ENCODE peak calls at places on chromosomes 7 and 10, in seven cellular contexts. Y is mammary epithelial cell, O is hepatocyte, E is fibroblast of lung, J is A549, Q is neural progenitor cell, A is endothelial cell of umbilical vein. K is an unnamed sample. For H3K4me1, the result is how much of the 10 kb centered on the place peaks cover.

GRCh38 chr7:116283595-116284204 is 73.4 kb downstream of the TES start:
- DNase-seq in Y (no peak), O (no peak), E (no peak), J (no peak), Q (no peak), A (no peak), K (no peak)

GRCh38 chr7:139482662-139483466 is 609 bp downstream of the KLRG2 start:
- DNase-seq in Y (peak), O (peak), E (peak), J (no peak), Q (peak), A (no peak), K (no peak)

GRCh38 chr10:16732376-16732775 is 84.8 kb downstream of the RSU1 start:
- DNase-seq in Y (peak), O (no peak), E (peak), J (no peak), Q (no peak), A (no peak), K (peak)

GRCh38 chr7:140375808-140376730 is 22.3 kb downstream of the SLC37A3 start:
- DNase-seq in Y (no peak), O (no peak), E (no peak), J (no peak), Q (no peak), A (no peak), K (no peak)

GRCh38 chr7:140047197-140047596 is 15.6 kb downstream of the PARP12 start:
- DNase-seq in Y (no peak), O (no peak), E (no peak), J (no peak), Q (no peak), A (no peak), K (no peak)

GRCh38 chr10:95333997-95334792 is 43.4 kb upstream of the PDLIM1 start:
- DNase-seq in Y (peak), O (no peak), E (peak), J (peak), Q (no peak), A (peak), K (peak)

GRCh38 chr10:44804661-44805060 is 106.5 kb upstream of the TMEM72 start:
- DNase-seq in Y (no peak), O (no peak), E (peak), J (no peak), Q (no peak), A (no peak), K (peak)

GRCh38 chr7:41193738-41194287 is 509.1 kb downstream of the INHBA start:
- DNase-seq in Y (no peak), O (no peak), E (no peak), J (no peak), Q (no peak), A (no peak), K (no peak)

GRCh38 chr10:64379898-64380297 is 858.7 kb downstream of the REEP3 start:
- DNase-seq in Y (no peak), O (peak), E (no peak), J (no peak), Q (no peak), A (no peak), K (no peak)

DNA sequence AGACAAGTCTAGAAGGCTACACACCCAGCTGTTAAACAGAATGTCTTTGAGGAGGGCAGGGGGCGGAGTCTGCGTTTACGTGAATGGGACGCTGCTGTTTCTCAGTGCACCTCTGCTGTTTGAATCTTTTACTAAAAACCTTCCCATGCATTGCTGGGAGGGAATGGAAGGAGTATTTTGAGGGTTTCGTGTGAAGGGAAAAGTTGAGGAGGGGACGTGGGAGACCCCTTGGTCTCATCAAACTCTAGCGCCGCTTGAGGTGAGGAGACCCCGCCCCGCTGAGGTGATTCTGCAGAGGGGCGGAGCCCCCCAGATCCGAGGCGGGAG is 474 bp upstream of the VCL start:
- DNase-seq in Y (no peak), O (no peak), E (no peak), J (peak), Q (no peak), A (no peak), K (no peak)
- H3K4me1 ChIP-seq in Y (under half), O (under half), E (under half), J (under half), Q (under half), A (under half), K (under half)

GRCh38 chr7:44288381-44288685 is 37.1 kb downstream of the CAMK2B start:
- DNase-seq in Y (no peak), O (no peak), E (no peak), J (no peak), Q (no peak), A (no peak), K (no peak)
- H3K4me2 ChIP-seq in Y (no peak), O (no peak), E (no peak), J (no peak), Q (no peak), A (no peak), K (no peak)

GRCh38 chr7:159143780-159144755 is 599 bp downstream of the VIPR2 start:
- DNase-seq in Y (no peak), O (peak), E (no peak), J (no peak), Q (peak), A (no peak), K (no peak)
- H3K27ac ChIP-seq in Y (no peak), O (no peak), E (no peak), J (no peak), Q (no peak), A (no peak), K (no peak)

GRCh38 chr7:1933066-1933835 is 263.2 kb downstream of the ELFN1 start:
- DNase-seq in Y (no peak), O (no peak), E (no peak), J (no peak), Q (no peak), A (no peak), K (no peak)

GRCh38 chr7:1931951-1932270 is 261.8 kb downstream of the ELFN1 start:
- DNase-seq in Y (no peak), O (no peak), E (no peak), J (no peak), Q (no peak), A (no peak), K (no peak)

GRCh38 chr7:1930381-1931065 is 260.4 kb downstream of the ELFN1 start:
- DNase-seq in Y (no peak), O (no peak), E (no peak), J (no peak), Q (no peak), A (no peak), K (no peak)

GRCh38 chr7:1934017-1934416 is 263.9 kb downstream of the ELFN1 start:
- DNase-seq in Y (no peak), O (no peak), E (no peak), J (no peak), Q (no peak), A (no peak), K (no peak)

DNA sequence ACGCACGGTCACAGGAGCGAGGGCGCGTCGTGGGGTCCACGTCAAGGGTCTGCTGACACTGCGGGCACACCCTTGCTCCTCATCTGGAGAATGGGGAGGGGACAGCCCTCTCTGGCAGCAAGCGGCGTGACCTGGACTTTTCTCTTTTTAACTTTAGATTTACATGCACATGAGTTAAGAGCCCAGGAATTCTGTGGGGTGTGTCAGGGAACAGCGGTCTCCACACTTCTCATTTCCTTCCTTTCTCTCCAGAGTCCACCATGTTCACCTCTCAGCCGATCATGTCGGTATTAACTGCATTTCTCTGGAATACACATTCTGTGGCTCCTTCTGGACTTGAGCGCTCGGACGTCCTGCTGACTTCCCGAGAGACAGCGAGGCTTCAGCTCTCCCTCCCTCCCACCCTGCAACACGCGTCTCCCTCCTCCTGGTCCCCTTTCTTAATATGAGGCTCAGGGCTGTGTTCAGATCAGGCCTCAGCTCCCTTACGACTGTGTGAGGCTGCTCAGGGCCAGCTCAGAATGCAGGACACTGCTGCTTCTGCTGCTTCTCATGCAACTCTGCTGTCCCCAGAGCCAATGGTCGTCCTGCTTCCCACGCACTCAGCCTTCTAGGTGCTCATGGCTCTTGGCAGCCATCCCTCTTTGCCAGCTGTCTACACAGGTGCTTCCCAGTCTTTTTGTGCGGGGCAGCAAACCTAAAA is 261.3 kb downstream of the ELFN1 start:
- DNase-seq in Y (no peak), O (no peak), E (peak), J (no peak), Q (no peak), A (peak), K (peak)
- H3K4me1 ChIP-seq in Y (under half), O (under half), E (under half), J (under half), Q (under half), A (under half), K (under half)

GRCh38 chr7:135158141-135158655 is 10.3 kb downstream of the TMEM140 start:
- DNase-seq in Y (no peak), O (no peak), E (no peak), J (no peak), Q (no peak), A (no peak), K (no peak)
- H3K4me2 ChIP-seq in Y (no peak), O (no peak), E (no peak), J (no peak), Q (no peak), A (no peak), K (no peak)

DNA sequence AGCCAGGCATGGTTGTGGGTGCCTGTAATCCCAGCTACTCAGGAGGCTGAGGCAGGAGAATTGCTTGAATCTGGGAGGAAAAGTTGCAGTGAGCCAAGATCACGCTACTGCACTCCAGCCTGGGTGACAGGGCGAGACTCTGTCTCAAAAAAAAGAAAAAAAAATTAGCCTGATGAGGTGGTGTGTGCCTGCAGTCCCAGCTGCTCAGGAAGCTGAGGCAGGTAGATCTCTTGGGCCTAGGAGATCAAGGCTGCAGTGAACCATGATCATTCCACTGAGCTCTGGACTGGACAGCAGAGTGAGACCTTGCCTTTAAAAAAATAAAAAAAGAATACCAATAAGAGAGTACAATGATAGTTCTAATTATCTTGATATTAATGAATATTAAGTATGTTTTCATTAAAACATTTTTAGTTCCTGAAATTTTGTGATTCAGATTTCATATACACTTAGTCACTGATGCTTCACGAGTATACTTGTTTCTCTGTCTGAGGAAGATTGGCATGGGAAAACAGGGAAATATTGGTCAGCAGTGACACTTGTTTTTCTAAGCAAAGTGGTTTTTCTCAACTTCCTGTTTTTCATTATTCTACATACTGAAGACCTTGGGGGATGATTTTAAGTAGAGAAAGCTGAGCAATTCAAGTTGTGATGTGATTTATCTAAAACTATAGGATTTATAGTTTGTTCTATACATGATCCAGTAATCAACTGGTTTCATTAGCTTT is 76.8 kb downstream of the ADK start:
- DNase-seq in Y (peak), O (no peak), E (peak), J (no peak), Q (no peak), A (peak), K (peak)
- H3K27ac ChIP-seq in Y (peak), O (no peak), E (no peak), J (peak), Q (no peak), A (peak), K (peak)

GRCh38 chr10:11209810-11210141 is 192.1 kb downstream of the CELF2 start:
- DNase-seq in Y (no peak), O (no peak), E (no peak), J (no peak), Q (no peak), A (peak), K (no peak)
- H3K4me1 ChIP-seq in Y (under half), O (under half), E (under half), J (under half), Q (under half), A (under half), K (under half)